ENCODE peak calls at places on chromosome 21, in nine cellular contexts. E is NCI-H2227 treated with DMSO at 0.1 percent for 48 hours; R is dorsolateral prefrontal cortex; P is EL; M is AG09319; K is activated naive CD8-positive, alpha-beta T cell treated with anti-CD3 and anti-CD28 coated beads, Interleukin-2, amount 50 U/mL, for 24 hours; V is activated CD4-positive, alpha-beta T cell treated with anti-CD3 and anti-CD28 coated beads, Interleukin-2, amount 50 U/mL, for 24 hours; O is iPS-NIHi11; U is LoVo. Z is an unnamed sample.

GRCh38 chr21:32174819-32175218 is 104.0 kb downstream of the MIS18A start:
- DNase-seq in E (no peak), R (no peak), P (no peak), M (no peak), K (no peak), V (no peak), O (no peak), U (no peak), Z (no peak)

GRCh38 chr21:27220416-27220815 is 253.5 kb upstream of the ADAMTS5 start:
- DNase-seq in E (no peak), R (no peak), P (no peak), M (no peak), K (no peak), V (no peak), O (no peak), U (no peak), Z (no peak)

GRCh38 chr21:42862774-42863503 is 16.4 kb downstream of the WDR4 start:
- DNase-seq in E (no peak), R (no peak), P (no peak), M (no peak), K (no peak), V (no peak), O (no peak), U (no peak), Z (no peak)

GRCh38 chr21:29168874-29169273 is 38.4 kb downstream of the MAP3K7CL start:
- DNase-seq in E (no peak), R (no peak), P (no peak), M (no peak), K (no peak), V (no peak), O (no peak), U (peak), Z (no peak)

GRCh38 chr21:44817914-44818635 is at the start of gene SUMO3:
- DNase-seq in E (peak), R (peak), P (peak), M (peak), K (peak), V (peak), O (peak), U (peak), Z (peak)

GRCh38 chr21:42695324-42696025 is 42.1 kb downstream of the PDE9A start:
- DNase-seq in E (no peak), R (no peak), P (peak), M (no peak), K (no peak), V (no peak), O (peak), U (no peak), Z (no peak)

GRCh38 chr21:28922368-28922767 is 70.3 kb downstream of the LTN1 start:
- DNase-seq in E (no peak), R (no peak), P (no peak), M (no peak), K (no peak), V (no peak), O (peak), U (no peak), Z (no peak)

GRCh38 chr21:45299864-45300785 is 12.4 kb upstream of the POFUT2 start:
- DNase-seq in E (no peak), R (peak), P (peak), M (no peak), K (no peak), V (no peak), O (no peak), U (no peak), Z (no peak)

GRCh38 chr21:42635848-42636534 is 17.4 kb upstream of the PDE9A start:
- DNase-seq in E (no peak), R (peak), P (no peak), M (no peak), K (no peak), V (no peak), O (no peak), U (no peak), Z (no peak)

GRCh38 chr21:46237474-46237873 is 8.9 kb upstream of the LSS start:
- DNase-seq in E (no peak), R (no peak), P (no peak), M (no peak), K (no peak), V (no peak), O (no peak), U (no peak), Z (no peak)

GRCh38 chr21:26194326-26194725 is 23.8 kb upstream of the APP start:
- DNase-seq in E (no peak), R (no peak), P (peak), M (peak), K (no peak), V (no peak), O (no peak), U (no peak), Z (no peak)

GRCh38 chr21:42595281-42596187 is 57.9 kb upstream of the PDE9A start:
- DNase-seq in E (no peak), R (no peak), P (no peak), M (no peak), K (no peak), V (no peak), O (no peak), U (no peak), Z (no peak)

GRCh38 chr21:17441370-17441769 is 71.5 kb upstream of the CXADR start:
- DNase-seq in E (peak), R (no peak), P (no peak), M (no peak), K (no peak), V (no peak), O (peak), U (peak), Z (no peak)

GRCh38 chr21:46633561-46633960 is 1.9 kb upstream of the PRMT2 start:
- DNase-seq in E (no peak), R (no peak), P (no peak), M (peak), K (no peak), V (no peak), O (no peak), U (no peak), Z (no peak)

GRCh38 chr21:41622831-41623548 is 115.0 kb upstream of the TMPRSS2 start:
- DNase-seq in E (no peak), R (no peak), P (peak), M (no peak), K (peak), V (no peak), O (no peak), U (no peak), Z (no peak)

GRCh38 chr21:35346697-35347096 is 297.6 kb upstream of the RUNX1 start:
- DNase-seq in E (no peak), R (no peak), P (no peak), M (no peak), K (no peak), V (no peak), O (no peak), U (no peak), Z (no peak)

GRCh38 chr21:18970416-18970815 is 566.8 kb upstream of the TMPRSS15 start:
- DNase-seq in E (no peak), R (no peak), P (no peak), M (no peak), K (no peak), V (no peak), O (no peak), U (no peak), Z (no peak)

GRCh38 chr21:42373181-42373907 is 7.0 kb upstream of the TFF1 start:
- DNase-seq in E (no peak), R (no peak), P (no peak), M (no peak), K (peak), V (no peak), O (no peak), U (no peak), Z (no peak)

GRCh38 chr21:36035381-36035791 is 24.9 kb downstream of the SETD4 start:
- DNase-seq in E (no peak), R (no peak), P (no peak), M (no peak), K (no peak), V (no peak), O (peak), U (no peak), Z (peak)

GRCh38 chr21:32940079-32941014 is 85.4 kb upstream of the OLIG2 start:
- DNase-seq in E (no peak), R (no peak), P (peak), M (peak), K (peak), V (no peak), O (peak), U (peak), Z (peak)

GRCh38 chr21:45739218-45740087 is 95.9 kb downstream of the PCBP3 start:
- DNase-seq in E (no peak), R (no peak), P (no peak), M (no peak), K (no peak), V (no peak), O (no peak), U (no peak), Z (no peak)

GRCh38 chr21:17780539-17780938 is 38.6 kb downstream of the C21orf91 start:
- DNase-seq in E (no peak), R (no peak), P (no peak), M (no peak), K (no peak), V (no peak), O (no peak), U (no peak), Z (no peak)

GRCh38 chr21:45382698-45383000 is 22.3 kb upstream of the COL18A1 start:
- DNase-seq in E (no peak), R (peak), P (no peak), M (no peak), K (no peak), V (no peak), O (no peak), U (no peak), Z (no peak)

GRCh38 chr21:23801292-23801691 is 1806.0 kb downstream of the MRPL39 start:
- DNase-seq in E (no peak), R (no peak), P (no peak), M (no peak), K (no peak), V (no peak), O (no peak), U (no peak), Z (no peak)

GRCh38 chr21:36539434-36540150 is 59.7 kb upstream of the CLDN14 start:
- DNase-seq in E (no peak), R (no peak), P (no peak), M (no peak), K (no peak), V (no peak), O (no peak), U (no peak), Z (no peak)

GRCh38 chr21:32772281-32773047 is 909 bp upstream of the PAXBP1 start:
- DNase-seq in E (no peak), R (no peak), P (peak), M (no peak), K (peak), V (peak), O (no peak), U (peak), Z (peak)

GRCh38 chr21:43193651-43194302 is 25.0 kb downstream of the CRYAA start:
- DNase-seq in E (no peak), R (no peak), P (peak), M (no peak), K (no peak), V (no peak), O (no peak), U (no peak), Z (peak)

GRCh38 chr21:35170244-35170756 is 121.2 kb upstream of the RUNX1 start:
- DNase-seq in E (no peak), R (no peak), P (no peak), M (no peak), K (no peak), V (no peak), O (no peak), U (no peak), Z (no peak)

GRCh38 chr21:34887729-34888568 is 161.2 kb downstream of the RUNX1 start:
- DNase-seq in E (no peak), R (peak), P (peak), M (peak), K (peak), V (peak), O (peak), U (peak), Z (peak)

GRCh38 chr21:37484535-37485474 is 118.2 kb downstream of the DYRK1A start:
- DNase-seq in E (no peak), R (no peak), P (no peak), M (no peak), K (no peak), V (no peak), O (no peak), U (no peak), Z (no peak)

GRCh38 chr21:46227811-46228344 is 696 bp downstream of the LSS start:
- DNase-seq in E (no peak), R (no peak), P (no peak), M (no peak), K (no peak), V (no peak), O (no peak), U (no peak), Z (peak)

Z was measured in ACHN.